ENCODE peak calls at places on chromosome 15, in ten cellular contexts. A, O, V, Q, I, M, L, G, T and J are unnamed samples. For H3K36me3 and H3K27me3, the result is how much of the 10 kb centered on the place peaks cover.

GRCh38 chr15:89105147-89105546 is 16.9 kb downstream of the ABHD2 start:
- DNase-seq in A (no peak), O (peak), V (peak), Q (no peak), I (no peak), M (no peak), L (no peak), G (no peak), T (no peak), J (peak)

GRCh38 chr15:90165659-90166489 is 35.3 kb upstream of the SEMA4B start:
- DNase-seq in A (peak), O (peak), V (peak), Q (peak), I (peak), M (no peak), L (no peak), G (no peak), T (peak), J (peak)

GRCh38 chr15:95018888-95019545 is 787.7 kb downstream of the MCTP2 start:
- DNase-seq in A (no peak), O (peak), V (no peak), Q (no peak), I (peak), M (no peak), L (no peak), G (no peak), T (peak), J (peak)

GRCh38 chr15:65675551-65675950 is 53.8 kb downstream of the SLC24A1 start:
- DNase-seq in A (no peak), O (no peak), V (no peak), Q (no peak), I (no peak), M (no peak), L (no peak), G (no peak), T (no peak), J (no peak)

GRCh38 chr15:50977157-50977556 is 68.7 kb downstream of the AP4E1 start:
- DNase-seq in A (no peak), O (peak), V (no peak), Q (no peak), I (no peak), M (no peak), L (no peak), G (no peak), T (no peak), J (no peak)

GRCh38 chr15:63601026-63601726 is 4.0 kb downstream of the FBXL22 start:
- DNase-seq in A (no peak), O (peak), V (no peak), Q (peak), I (no peak), M (peak), L (no peak), G (peak), T (peak), J (no peak)

GRCh38 chr15:81133782-81134461 is at the start of gene CFAP161:
- DNase-seq in A (peak), O (peak), V (no peak), Q (peak), I (no peak), M (no peak), L (peak), G (peak), T (no peak), J (no peak)

GRCh38 chr15:63794271-63794670 is 39.5 kb downstream of the HERC1 start:
- DNase-seq in A (no peak), O (no peak), V (no peak), Q (no peak), I (no peak), M (no peak), L (no peak), G (no peak), T (no peak), J (no peak)

GRCh38 chr15:63198315-63198714 is 8.9 kb downstream of the RAB8B start:
- DNase-seq in A (no peak), O (peak), V (no peak), Q (no peak), I (no peak), M (no peak), L (no peak), G (no peak), T (no peak), J (no peak)

DNA sequence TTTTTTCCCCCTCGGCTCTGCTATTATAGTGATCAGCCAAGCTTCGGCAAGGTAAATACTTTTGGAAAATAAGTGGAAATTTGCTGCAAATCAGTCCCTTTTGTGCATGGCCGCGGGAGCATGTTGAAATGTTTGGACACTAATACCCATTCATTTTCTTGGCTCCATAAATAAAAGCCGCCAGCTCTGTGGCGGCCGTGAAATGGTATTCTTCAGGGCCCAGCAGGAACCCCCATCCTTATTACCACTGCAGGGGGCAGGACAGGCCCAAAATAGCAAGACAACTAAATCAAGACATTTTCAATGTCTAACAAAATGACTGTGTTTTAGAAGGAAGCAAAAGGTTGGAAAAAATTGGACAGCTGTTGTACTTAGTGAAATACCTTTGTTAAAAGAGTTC is 362.3 kb downstream of the NR2F2 start:
- DNase-seq in A (no peak), O (no peak), V (no peak), Q (no peak), I (no peak), M (no peak), L (no peak), G (no peak), T (no peak), J (no peak)
- H3K4me3 ChIP-seq in A (no peak), O (no peak), V (no peak), Q (no peak), I (no peak), M (no peak), L (no peak), G (no peak), T (no peak), J (no peak)

GRCh38 chr15:41079717-41080116 is 36.4 kb downstream of the INO80 start:
- DNase-seq in A (no peak), O (no peak), V (no peak), Q (no peak), I (no peak), M (no peak), L (no peak), G (no peak), T (no peak), J (peak)

GRCh38 chr15:41080144-41080543 is 35.9 kb downstream of the INO80 start:
- DNase-seq in A (no peak), O (no peak), V (no peak), Q (no peak), I (no peak), M (no peak), L (no peak), G (no peak), T (no peak), J (no peak)

DNA sequence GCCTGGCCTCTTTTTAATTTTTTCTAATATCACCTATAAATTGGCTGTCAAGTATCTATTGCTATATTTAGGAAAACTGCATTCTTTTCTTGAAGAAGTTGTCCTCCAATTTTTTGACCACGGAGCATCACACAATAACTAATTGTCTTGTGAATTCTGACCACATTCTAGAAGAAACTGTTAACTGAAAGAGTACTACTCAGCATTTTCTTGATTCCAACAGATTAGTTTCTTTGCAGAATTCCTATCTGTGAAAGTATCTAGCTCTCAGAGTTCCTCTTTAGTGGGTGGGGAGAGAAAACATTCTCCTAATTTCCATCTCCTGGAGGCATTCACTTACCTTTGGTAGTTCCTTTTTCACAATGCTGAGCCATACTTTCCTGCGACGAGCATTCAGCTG is 31.1 kb downstream of the INO80 start:
- DNase-seq in A (no peak), O (no peak), V (no peak), Q (no peak), I (no peak), M (no peak), L (no peak), G (no peak), T (no peak), J (no peak)
- H3K36me3 ChIP-seq in A (half or more), O (half or more), V (under half), Q (half or more), I (half or more), M (under half), L (half or more), G (under half), T (half or more), J (under half)

GRCh38 chr15:69297642-69298353 is 914 bp upstream of the PAQR5 start:
- DNase-seq in A (no peak), O (no peak), V (no peak), Q (no peak), I (no peak), M (no peak), L (no peak), G (no peak), T (no peak), J (no peak)
- H3K27me3 ChIP-seq in A (under half), O (under half), V (under half), Q (under half), I (under half), M (under half), L (under half), G (under half), T (under half), J (under half)

GRCh38 chr15:72086010-72086697 is 31.8 kb downstream of the MYO9A start:
- DNase-seq in A (no peak), O (no peak), V (no peak), Q (no peak), I (no peak), M (no peak), L (no peak), G (no peak), T (no peak), J (no peak)

GRCh38 chr15:72078887-72079286 is 39.1 kb downstream of the MYO9A start:
- DNase-seq in A (no peak), O (no peak), V (no peak), Q (no peak), I (no peak), M (no peak), L (no peak), G (no peak), T (no peak), J (no peak)

GRCh38 chr15:72077950-72078349 is 40.0 kb downstream of the MYO9A start:
- DNase-seq in A (no peak), O (no peak), V (no peak), Q (no peak), I (no peak), M (no peak), L (no peak), G (no peak), T (no peak), J (no peak)

GRCh38 chr15:72086920-72087648 is 30.9 kb downstream of the MYO9A start:
- DNase-seq in A (no peak), O (no peak), V (no peak), Q (no peak), I (no peak), M (no peak), L (no peak), G (no peak), T (no peak), J (no peak)

GRCh38 chr15:72082176-72082575 is 35.8 kb downstream of the MYO9A start:
- DNase-seq in A (no peak), O (no peak), V (no peak), Q (no peak), I (no peak), M (no peak), L (no peak), G (no peak), T (no peak), J (no peak)
- H3K4me3 ChIP-seq in A (no peak), O (no peak), V (no peak), Q (no peak), I (no peak), M (no peak), L (no peak), G (no peak), T (no peak), J (no peak)

GRCh38 chr15:88021601-88022000 is 234.9 kb downstream of the NTRK3 start:
- DNase-seq in A (no peak), O (no peak), V (no peak), Q (no peak), I (no peak), M (no peak), L (no peak), G (no peak), T (no peak), J (no peak)
- H3K36me3 ChIP-seq in A (under half), O (under half), V (under half), Q (under half), I (under half), M (under half), L (under half), G (under half), T (under half), J (under half)